ENCODE peak calls at places on chromosomes 1 and 21, in eight cellular contexts. One of them, this sample, is unnamed.
A peak's percentile ranks its signal among the peaks of the same experiment; 100 is the strongest.

GRCh38 chr1:111422546-111423391 is 4.8 kb downstream of the OVGP1 start:
- DNase-seq in activated B cell treated with CpG ODN at 0.5 μM for 24 hours: no peak
- DNase-seq in AG09319: no peak
- DNase-seq in AG09309: peak; percentile 8
- DNase-seq in fibroblast of mammary gland: no peak
- DNase-seq in psoas muscle: no peak
- DNase-seq in activated CD8-positive, alpha-beta T cell treated with anti-CD3 and anti-CD28 coated beads for 36 hours: no peak
- DNase-seq in brain microvascular endothelial cell: no peak
- DNase-seq in this sample: no peak

GRCh38 chr1:108200627-108201106 is 524 bp upstream of the SLC25A24 start:
- DNase-seq in activated B cell treated with CpG ODN at 0.5 μM for 24 hours: no peak
- DNase-seq in AG09319: peak; percentile 25
- DNase-seq in AG09309: peak; percentile 59
- DNase-seq in fibroblast of mammary gland: peak; percentile 84
- DNase-seq in psoas muscle: peak; percentile 38
- DNase-seq in activated CD8-positive, alpha-beta T cell treated with anti-CD3 and anti-CD28 coated beads for 36 hours: peak; percentile 65
- DNase-seq in brain microvascular endothelial cell: peak; percentile 49
- DNase-seq in this sample: no peak

GRCh38 chr1:16006552-16007485 is 2.8 kb downstream of the SRARP start:
- DNase-seq in activated B cell treated with CpG ODN at 0.5 μM for 24 hours: no peak
- DNase-seq in AG09319: no peak
- DNase-seq in AG09309: no peak
- DNase-seq in fibroblast of mammary gland: peak; percentile 34
- DNase-seq in psoas muscle: peak; percentile 54
- DNase-seq in activated CD8-positive, alpha-beta T cell treated with anti-CD3 and anti-CD28 coated beads for 36 hours: peak; percentile 43
- DNase-seq in brain microvascular endothelial cell: no peak
- DNase-seq in this sample: no peak

GRCh38 chr1:78607334-78607927 is 12.8 kb upstream of the IFI44L start:
- DNase-seq in activated B cell treated with CpG ODN at 0.5 μM for 24 hours: no peak
- DNase-seq in AG09319: peak; percentile 19
- DNase-seq in AG09309: no peak
- DNase-seq in fibroblast of mammary gland: peak; percentile 64
- DNase-seq in psoas muscle: no peak
- DNase-seq in activated CD8-positive, alpha-beta T cell treated with anti-CD3 and anti-CD28 coated beads for 36 hours: no peak
- DNase-seq in brain microvascular endothelial cell: no peak
- DNase-seq in this sample: no peak

GRCh38 chr1:220432408-220432807 is 95.5 kb upstream of the MARK1 start:
- DNase-seq in activated B cell treated with CpG ODN at 0.5 μM for 24 hours: no peak
- DNase-seq in AG09319: no peak
- DNase-seq in AG09309: no peak
- DNase-seq in fibroblast of mammary gland: peak; percentile 36
- DNase-seq in psoas muscle: no peak
- DNase-seq in activated CD8-positive, alpha-beta T cell treated with anti-CD3 and anti-CD28 coated beads for 36 hours: no peak
- DNase-seq in brain microvascular endothelial cell: no peak
- DNase-seq in this sample: no peak

GRCh38 chr1:31441558-31441957 is 28.5 kb downstream of the SERINC2 start:
- DNase-seq in activated B cell treated with CpG ODN at 0.5 μM for 24 hours: no peak
- DNase-seq in AG09319: no peak
- DNase-seq in AG09309: no peak
- DNase-seq in fibroblast of mammary gland: no peak
- DNase-seq in psoas muscle: no peak
- DNase-seq in activated CD8-positive, alpha-beta T cell treated with anti-CD3 and anti-CD28 coated beads for 36 hours: no peak
- DNase-seq in brain microvascular endothelial cell: no peak
- DNase-seq in this sample: no peak

GRCh38 chr1:219837274-219837993 is 90.9 kb downstream of the SLC30A10 start:
- DNase-seq in activated B cell treated with CpG ODN at 0.5 μM for 24 hours: no peak
- DNase-seq in AG09319: peak; percentile 0
- DNase-seq in AG09309: peak; percentile 20
- DNase-seq in fibroblast of mammary gland: peak; percentile 63
- DNase-seq in psoas muscle: no peak
- DNase-seq in activated CD8-positive, alpha-beta T cell treated with anti-CD3 and anti-CD28 coated beads for 36 hours: peak; percentile 2
- DNase-seq in brain microvascular endothelial cell: peak; percentile 46
- DNase-seq in this sample: no peak

GRCh38 chr21:38806942-38807284 is 1.2 kb downstream of the ETS2 start:
- DNase-seq in activated B cell treated with CpG ODN at 0.5 μM for 24 hours: no peak
- DNase-seq in AG09319: no peak
- DNase-seq in AG09309: no peak
- DNase-seq in fibroblast of mammary gland: peak; percentile 53
- DNase-seq in psoas muscle: no peak
- DNase-seq in activated CD8-positive, alpha-beta T cell treated with anti-CD3 and anti-CD28 coated beads for 36 hours: peak; percentile 17
- DNase-seq in brain microvascular endothelial cell: peak; percentile 24
- DNase-seq in this sample: no peak

GRCh38 chr1:184905601-184906322 is 68.5 kb downstream of the NIBAN1 start:
- DNase-seq in activated B cell treated with CpG ODN at 0.5 μM for 24 hours: no peak
- DNase-seq in AG09319: no peak
- DNase-seq in AG09309: no peak
- DNase-seq in fibroblast of mammary gland: no peak
- DNase-seq in psoas muscle: no peak
- DNase-seq in activated CD8-positive, alpha-beta T cell treated with anti-CD3 and anti-CD28 coated beads for 36 hours: no peak
- DNase-seq in brain microvascular endothelial cell: no peak
- DNase-seq in this sample: no peak

GRCh38 chr1:197195100-197195499 is 48.6 kb upstream of the ASPM start:
- DNase-seq in activated B cell treated with CpG ODN at 0.5 μM for 24 hours: no peak
- DNase-seq in AG09319: no peak
- DNase-seq in AG09309: no peak
- DNase-seq in fibroblast of mammary gland: no peak
- DNase-seq in psoas muscle: no peak
- DNase-seq in activated CD8-positive, alpha-beta T cell treated with anti-CD3 and anti-CD28 coated beads for 36 hours: no peak
- DNase-seq in brain microvascular endothelial cell: no peak
- DNase-seq in this sample: no peak

GRCh38 chr1:177471244-177471643 is 300.5 kb downstream of the BRINP2 start:
- DNase-seq in activated B cell treated with CpG ODN at 0.5 μM for 24 hours: no peak
- DNase-seq in AG09319: no peak
- DNase-seq in AG09309: no peak
- DNase-seq in fibroblast of mammary gland: peak; percentile 92
- DNase-seq in psoas muscle: no peak
- DNase-seq in activated CD8-positive, alpha-beta T cell treated with anti-CD3 and anti-CD28 coated beads for 36 hours: no peak
- DNase-seq in brain microvascular endothelial cell: no peak
- DNase-seq in this sample: no peak

GRCh38 chr1:90325165-90325564 is 330.3 kb downstream of the ZNF326 start:
- DNase-seq in activated B cell treated with CpG ODN at 0.5 μM for 24 hours: no peak
- DNase-seq in AG09319: no peak
- DNase-seq in AG09309: no peak
- DNase-seq in fibroblast of mammary gland: no peak
- DNase-seq in psoas muscle: no peak
- DNase-seq in activated CD8-positive, alpha-beta T cell treated with anti-CD3 and anti-CD28 coated beads for 36 hours: no peak
- DNase-seq in brain microvascular endothelial cell: no peak
- DNase-seq in this sample: no peak

GRCh38 chr1:246865921-246866320 is 65.8 kb downstream of the AHCTF1 start:
- DNase-seq in activated B cell treated with CpG ODN at 0.5 μM for 24 hours: no peak
- DNase-seq in AG09319: no peak
- DNase-seq in AG09309: no peak
- DNase-seq in fibroblast of mammary gland: no peak
- DNase-seq in psoas muscle: no peak
- DNase-seq in activated CD8-positive, alpha-beta T cell treated with anti-CD3 and anti-CD28 coated beads for 36 hours: no peak
- DNase-seq in brain microvascular endothelial cell: no peak
- DNase-seq in this sample: no peak

DNA sequence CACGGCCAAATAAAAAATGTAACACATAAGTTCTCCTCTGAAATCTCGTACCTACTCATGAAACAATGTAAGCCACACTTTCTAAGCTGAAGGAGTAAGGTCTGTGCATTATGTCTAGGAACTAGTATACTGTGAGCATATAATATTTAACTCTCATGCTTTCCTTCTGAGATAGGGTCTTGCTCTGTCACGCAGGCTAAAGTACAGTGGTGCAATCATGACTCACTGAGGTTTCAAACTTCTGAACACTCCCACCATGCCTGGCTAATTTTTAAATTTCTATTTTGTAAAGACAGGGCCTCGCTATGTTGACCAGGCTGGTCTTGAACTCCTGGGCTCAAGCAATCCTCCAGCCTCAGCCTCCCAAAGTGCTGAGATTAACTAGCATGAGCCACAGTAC is 71.3 kb downstream of the AHCTF1 start:
- DNase-seq in activated B cell treated with CpG ODN at 0.5 μM for 24 hours: no peak
- DNase-seq in AG09319: no peak
- DNase-seq in AG09309: no peak
- DNase-seq in fibroblast of mammary gland: peak; percentile 25
- DNase-seq in psoas muscle: no peak
- DNase-seq in activated CD8-positive, alpha-beta T cell treated with anti-CD3 and anti-CD28 coated beads for 36 hours: no peak
- DNase-seq in brain microvascular endothelial cell: peak; percentile 18
- DNase-seq in this sample: no peak
- TF ChIP-seq CTCF in activated B cell treated with CpG ODN at 0.5 μM for 24 hours: no peak
- TF ChIP-seq CTCF in AG09319: no peak
- TF ChIP-seq CTCF in AG09309: no peak
- TF ChIP-seq CTCF in fibroblast of mammary gland: no peak
- TF ChIP-seq CTCF in psoas muscle: no peak
- TF ChIP-seq CTCF in activated CD8-positive, alpha-beta T cell treated with anti-CD3 and anti-CD28 coated beads for 36 hours: no peak
- TF ChIP-seq CTCF in brain microvascular endothelial cell: no peak
- TF ChIP-seq CTCF in this sample: no peak

DNA sequence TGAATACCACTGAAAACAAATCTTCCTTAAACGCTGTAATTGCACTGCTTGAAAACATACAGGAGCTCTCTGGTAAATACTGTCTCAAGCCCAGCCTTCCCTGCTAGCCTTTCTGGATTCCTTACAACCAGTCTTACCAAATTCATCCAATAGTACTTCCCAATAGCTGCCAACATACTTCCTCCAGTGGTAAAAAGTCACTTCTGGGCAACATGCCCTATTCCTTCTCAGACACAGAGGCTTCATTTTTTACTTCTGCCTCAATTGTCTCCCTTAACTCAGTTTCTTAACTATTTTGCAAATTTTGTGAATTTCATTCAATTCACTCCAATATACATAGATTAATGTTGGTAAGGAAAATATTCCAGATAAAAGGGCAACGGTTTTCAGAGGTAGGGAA is 166.3 kb downstream of the TBX15 start:
- DNase-seq in activated B cell treated with CpG ODN at 0.5 μM for 24 hours: no peak
- DNase-seq in AG09319: no peak
- DNase-seq in AG09309: no peak
- DNase-seq in fibroblast of mammary gland: peak; percentile 55
- DNase-seq in psoas muscle: no peak
- DNase-seq in activated CD8-positive, alpha-beta T cell treated with anti-CD3 and anti-CD28 coated beads for 36 hours: no peak
- DNase-seq in brain microvascular endothelial cell: no peak
- DNase-seq in this sample: no peak
- TF ChIP-seq CTCF in activated B cell treated with CpG ODN at 0.5 μM for 24 hours: no peak
- TF ChIP-seq CTCF in AG09319: no peak
- TF ChIP-seq CTCF in AG09309: no peak
- TF ChIP-seq CTCF in fibroblast of mammary gland: no peak
- TF ChIP-seq CTCF in psoas muscle: no peak
- TF ChIP-seq CTCF in activated CD8-positive, alpha-beta T cell treated with anti-CD3 and anti-CD28 coated beads for 36 hours: no peak
- TF ChIP-seq CTCF in brain microvascular endothelial cell: no peak
- TF ChIP-seq CTCF in this sample: no peak

GRCh38 chr1:200262326-200262965 is 147.4 kb downstream of the ZNF281 start:
- DNase-seq in activated B cell treated with CpG ODN at 0.5 μM for 24 hours: no peak
- DNase-seq in AG09319: no peak
- DNase-seq in AG09309: no peak
- DNase-seq in fibroblast of mammary gland: no peak
- DNase-seq in psoas muscle: no peak
- DNase-seq in activated CD8-positive, alpha-beta T cell treated with anti-CD3 and anti-CD28 coated beads for 36 hours: peak; percentile 47
- DNase-seq in brain microvascular endothelial cell: no peak
- DNase-seq in this sample: no peak
- TF ChIP-seq CTCF in activated B cell treated with CpG ODN at 0.5 μM for 24 hours: no peak
- TF ChIP-seq CTCF in AG09319: no peak
- TF ChIP-seq CTCF in AG09309: no peak
- TF ChIP-seq CTCF in fibroblast of mammary gland: peak; percentile 26
- TF ChIP-seq CTCF in psoas muscle: no peak
- TF ChIP-seq CTCF in activated CD8-positive, alpha-beta T cell treated with anti-CD3 and anti-CD28 coated beads for 36 hours: no peak
- TF ChIP-seq CTCF in brain microvascular endothelial cell: no peak
- TF ChIP-seq CTCF in this sample: no peak

GRCh38 chr1:247371801-247372259 is 40.2 kb upstream of the ZNF496 start:
- DNase-seq in activated B cell treated with CpG ODN at 0.5 μM for 24 hours: no peak
- DNase-seq in AG09319: no peak
- DNase-seq in AG09309: no peak
- DNase-seq in fibroblast of mammary gland: no peak
- DNase-seq in psoas muscle: no peak
- DNase-seq in activated CD8-positive, alpha-beta T cell treated with anti-CD3 and anti-CD28 coated beads for 36 hours: no peak
- DNase-seq in brain microvascular endothelial cell: no peak
- DNase-seq in this sample: no peak

GRCh38 chr1:247376659-247377058 is 39.3 kb upstream of the NLRP3 start:
- DNase-seq in activated B cell treated with CpG ODN at 0.5 μM for 24 hours: no peak
- DNase-seq in AG09319: no peak
- DNase-seq in AG09309: no peak
- DNase-seq in fibroblast of mammary gland: no peak
- DNase-seq in psoas muscle: no peak
- DNase-seq in activated CD8-positive, alpha-beta T cell treated with anti-CD3 and anti-CD28 coated beads for 36 hours: no peak
- DNase-seq in brain microvascular endothelial cell: no peak
- DNase-seq in this sample: no peak

GRCh38 chr1:247370786-247371732 is 39.4 kb upstream of the ZNF496 start:
- DNase-seq in activated B cell treated with CpG ODN at 0.5 μM for 24 hours: no peak
- DNase-seq in AG09319: no peak
- DNase-seq in AG09309: no peak
- DNase-seq in fibroblast of mammary gland: no peak
- DNase-seq in psoas muscle: no peak
- DNase-seq in activated CD8-positive, alpha-beta T cell treated with anti-CD3 and anti-CD28 coated beads for 36 hours: no peak
- DNase-seq in brain microvascular endothelial cell: peak; percentile 76
- DNase-seq in this sample: no peak

GRCh38 chr1:247375747-247376146 is 40.2 kb upstream of the NLRP3 start:
- DNase-seq in activated B cell treated with CpG ODN at 0.5 μM for 24 hours: no peak
- DNase-seq in AG09319: no peak
- DNase-seq in AG09309: no peak
- DNase-seq in fibroblast of mammary gland: no peak
- DNase-seq in psoas muscle: no peak
- DNase-seq in activated CD8-positive, alpha-beta T cell treated with anti-CD3 and anti-CD28 coated beads for 36 hours: no peak
- DNase-seq in brain microvascular endothelial cell: no peak
- DNase-seq in this sample: no peak

GRCh38 chr1:247373721-247374141 is 42.1 kb upstream of the ZNF496 start:
- DNase-seq in activated B cell treated with CpG ODN at 0.5 μM for 24 hours: peak; percentile 52
- DNase-seq in AG09319: no peak
- DNase-seq in AG09309: no peak
- DNase-seq in fibroblast of mammary gland: peak; percentile 50
- DNase-seq in psoas muscle: peak; percentile 58
- DNase-seq in activated CD8-positive, alpha-beta T cell treated with anti-CD3 and anti-CD28 coated beads for 36 hours: peak; percentile 80
- DNase-seq in brain microvascular endothelial cell: peak; percentile 42
- DNase-seq in this sample: peak; percentile 47
- TF ChIP-seq CTCF in activated B cell treated with CpG ODN at 0.5 μM for 24 hours: no peak
- TF ChIP-seq CTCF in AG09319: peak; percentile 43
- TF ChIP-seq CTCF in AG09309: peak; percentile 46
- TF ChIP-seq CTCF in fibroblast of mammary gland: peak; percentile 57
- TF ChIP-seq CTCF in psoas muscle: peak; percentile 41
- TF ChIP-seq CTCF in activated CD8-positive, alpha-beta T cell treated with anti-CD3 and anti-CD28 coated beads for 36 hours: peak; percentile 49
- TF ChIP-seq CTCF in brain microvascular endothelial cell: peak; percentile 64
- TF ChIP-seq CTCF in this sample: peak; percentile 66

GRCh38 chr1:24929876-24930702 is at the start of gene RUNX3:
- DNase-seq in activated B cell treated with CpG ODN at 0.5 μM for 24 hours: peak; percentile 94
- DNase-seq in AG09319: no peak
- DNase-seq in AG09309: no peak
- DNase-seq in fibroblast of mammary gland: no peak
- DNase-seq in psoas muscle: peak; percentile 77
- DNase-seq in activated CD8-positive, alpha-beta T cell treated with anti-CD3 and anti-CD28 coated beads for 36 hours: peak; percentile 92
- DNase-seq in brain microvascular endothelial cell: no peak
- DNase-seq in this sample: no peak
- TF ChIP-seq CTCF in activated B cell treated with CpG ODN at 0.5 μM for 24 hours: no peak
- TF ChIP-seq CTCF in AG09319: no peak
- TF ChIP-seq CTCF in AG09309: peak; percentile 16
- TF ChIP-seq CTCF in fibroblast of mammary gland: no peak
- TF ChIP-seq CTCF in psoas muscle: no peak
- TF ChIP-seq CTCF in activated CD8-positive, alpha-beta T cell treated with anti-CD3 and anti-CD28 coated beads for 36 hours: no peak
- TF ChIP-seq CTCF in brain microvascular endothelial cell: no peak
- TF ChIP-seq CTCF in this sample: no peak

This sample was measured in progenitor cell of endocrine pancreas.